ENCODE peak calls at places on chromosomes 3 and 15, in five cellular contexts. One of them, this sample, is unnamed.
A peak's percentile ranks its signal among the peaks of the same experiment; 100 is the strongest.

GRCh38 chr3:138332472-138333073 is 2.9 kb upstream of the NME9 start:
- DNase-seq in neural crest cell: no peak
- DNase-seq in head of caudate nucleus: no peak
- DNase-seq in MV-4-11: peak; percentile 50
- DNase-seq in activated effector memory CD4-positive, alpha-beta T cell treated with Interleukin-2 at 50 U/mL for 16 hours: no peak
- DNase-seq in this sample: no peak

GRCh38 chr3:141909408-141909807 is 33.0 kb downstream of the ATP1B3 start:
- DNase-seq in neural crest cell: no peak
- DNase-seq in head of caudate nucleus: no peak
- DNase-seq in MV-4-11: no peak
- DNase-seq in activated effector memory CD4-positive, alpha-beta T cell treated with Interleukin-2 at 50 U/mL for 16 hours: no peak
- DNase-seq in this sample: no peak

GRCh38 chr3:107409365-107409764 is 32.1 kb downstream of the CCDC54 start:
- DNase-seq in neural crest cell: no peak
- DNase-seq in head of caudate nucleus: no peak
- DNase-seq in MV-4-11: no peak
- DNase-seq in activated effector memory CD4-positive, alpha-beta T cell treated with Interleukin-2 at 50 U/mL for 16 hours: no peak
- DNase-seq in this sample: no peak

GRCh38 chr3:173586176-173586575 is 188.6 kb downstream of the NLGN1 start:
- DNase-seq in neural crest cell: no peak
- DNase-seq in head of caudate nucleus: no peak
- DNase-seq in MV-4-11: no peak
- DNase-seq in activated effector memory CD4-positive, alpha-beta T cell treated with Interleukin-2 at 50 U/mL for 16 hours: no peak
- DNase-seq in this sample: no peak

GRCh38 chr3:160544837-160545236 is 20.5 kb downstream of the KPNA4 start:
- DNase-seq in neural crest cell: no peak
- DNase-seq in head of caudate nucleus: no peak
- DNase-seq in MV-4-11: no peak
- DNase-seq in activated effector memory CD4-positive, alpha-beta T cell treated with Interleukin-2 at 50 U/mL for 16 hours: no peak
- DNase-seq in this sample: no peak

GRCh38 chr3:155745795-155746550 is 1.1 kb upstream of the PLCH1 start:
- DNase-seq in neural crest cell: peak; percentile 28
- DNase-seq in head of caudate nucleus: peak; percentile 18
- DNase-seq in MV-4-11: no peak
- DNase-seq in activated effector memory CD4-positive, alpha-beta T cell treated with Interleukin-2 at 50 U/mL for 16 hours: no peak
- DNase-seq in this sample: no peak

GRCh38 chr3:146968204-146968651 is 363.1 kb upstream of the PLSCR5 start:
- DNase-seq in neural crest cell: no peak
- DNase-seq in head of caudate nucleus: no peak
- DNase-seq in MV-4-11: no peak
- DNase-seq in activated effector memory CD4-positive, alpha-beta T cell treated with Interleukin-2 at 50 U/mL for 16 hours: no peak
- DNase-seq in this sample: no peak

GRCh38 chr15:40891810-40892448 is 2.3 kb upstream of the VPS18 start:
- DNase-seq in neural crest cell: no peak
- DNase-seq in head of caudate nucleus: no peak
- DNase-seq in MV-4-11: peak; percentile 46
- DNase-seq in activated effector memory CD4-positive, alpha-beta T cell treated with Interleukin-2 at 50 U/mL for 16 hours: no peak
- DNase-seq in this sample: no peak

GRCh38 chr15:95208988-95209387 is 977.6 kb downstream of the MCTP2 start:
- DNase-seq in neural crest cell: no peak
- DNase-seq in head of caudate nucleus: no peak
- DNase-seq in MV-4-11: peak; percentile 23
- DNase-seq in activated effector memory CD4-positive, alpha-beta T cell treated with Interleukin-2 at 50 U/mL for 16 hours: no peak
- DNase-seq in this sample: no peak

GRCh38 chr3:127753898-127754410 is 68.4 kb downstream of the MGLL start:
- DNase-seq in neural crest cell: no peak
- DNase-seq in head of caudate nucleus: no peak
- DNase-seq in MV-4-11: peak; percentile 59
- DNase-seq in activated effector memory CD4-positive, alpha-beta T cell treated with Interleukin-2 at 50 U/mL for 16 hours: no peak
- DNase-seq in this sample: no peak

GRCh38 chr3:12579919-12580318 is 23.0 kb downstream of the MKRN2 start:
- DNase-seq in neural crest cell: no peak
- DNase-seq in head of caudate nucleus: no peak
- DNase-seq in MV-4-11: no peak
- DNase-seq in activated effector memory CD4-positive, alpha-beta T cell treated with Interleukin-2 at 50 U/mL for 16 hours: no peak
- DNase-seq in this sample: no peak

GRCh38 chr15:99076555-99077308 is 28.1 kb upstream of the SYNM start:
- DNase-seq in neural crest cell: peak; percentile 41
- DNase-seq in head of caudate nucleus: peak; percentile 71
- DNase-seq in MV-4-11: peak; percentile 58
- DNase-seq in activated effector memory CD4-positive, alpha-beta T cell treated with Interleukin-2 at 50 U/mL for 16 hours: no peak
- DNase-seq in this sample: no peak

GRCh38 chr3:101988591-101988990 is 139.3 kb downstream of the NFKBIZ start:
- DNase-seq in neural crest cell: no peak
- DNase-seq in head of caudate nucleus: no peak
- DNase-seq in MV-4-11: peak; percentile 43
- DNase-seq in activated effector memory CD4-positive, alpha-beta T cell treated with Interleukin-2 at 50 U/mL for 16 hours: no peak
- DNase-seq in this sample: no peak

GRCh38 chr3:48215466-48215865 is 7.8 kb upstream of the CAMP start:
- DNase-seq in neural crest cell: no peak
- DNase-seq in head of caudate nucleus: peak; percentile 9
- DNase-seq in MV-4-11: peak; percentile 61
- DNase-seq in activated effector memory CD4-positive, alpha-beta T cell treated with Interleukin-2 at 50 U/mL for 16 hours: no peak
- DNase-seq in this sample: no peak

GRCh38 chr3:127589600-127590281 is 792 bp downstream of the TPRA1 start:
- DNase-seq in neural crest cell: peak; percentile 36
- DNase-seq in head of caudate nucleus: no peak
- DNase-seq in MV-4-11: no peak
- DNase-seq in activated effector memory CD4-positive, alpha-beta T cell treated with Interleukin-2 at 50 U/mL for 16 hours: no peak
- DNase-seq in this sample: no peak

GRCh38 chr15:68315495-68316007 is 38.0 kb downstream of the FEM1B start:
- DNase-seq in neural crest cell: no peak
- DNase-seq in head of caudate nucleus: no peak
- DNase-seq in MV-4-11: no peak
- DNase-seq in activated effector memory CD4-positive, alpha-beta T cell treated with Interleukin-2 at 50 U/mL for 16 hours: no peak
- DNase-seq in this sample: no peak

GRCh38 chr3:174356596-174356995 is 502.5 kb upstream of the NAALADL2 start:
- DNase-seq in neural crest cell: no peak
- DNase-seq in head of caudate nucleus: no peak
- DNase-seq in MV-4-11: no peak
- DNase-seq in activated effector memory CD4-positive, alpha-beta T cell treated with Interleukin-2 at 50 U/mL for 16 hours: no peak
- DNase-seq in this sample: no peak

GRCh38 chr3:87191175-87191574 is 35.9 kb upstream of the CHMP2B start:
- DNase-seq in neural crest cell: no peak
- DNase-seq in head of caudate nucleus: no peak
- DNase-seq in MV-4-11: no peak
- DNase-seq in activated effector memory CD4-positive, alpha-beta T cell treated with Interleukin-2 at 50 U/mL for 16 hours: no peak
- DNase-seq in this sample: no peak

GRCh38 chr3:18649666-18650363 is 224.7 kb upstream of the SATB1 start:
- DNase-seq in neural crest cell: no peak
- DNase-seq in head of caudate nucleus: no peak
- DNase-seq in MV-4-11: no peak
- DNase-seq in activated effector memory CD4-positive, alpha-beta T cell treated with Interleukin-2 at 50 U/mL for 16 hours: no peak
- DNase-seq in this sample: peak; percentile 13

GRCh38 chr15:50137330-50137761 is 18.3 kb upstream of the ATP8B4 start:
- DNase-seq in neural crest cell: no peak
- DNase-seq in head of caudate nucleus: no peak
- DNase-seq in MV-4-11: no peak
- DNase-seq in activated effector memory CD4-positive, alpha-beta T cell treated with Interleukin-2 at 50 U/mL for 16 hours: no peak
- DNase-seq in this sample: no peak